ENCODE peak calls at places on chromosomes 13 and 19, in six cellular contexts. J is IMR-90, E is heart left ventricle, D is tibial nerve, W is stomach, L is Peyer's patch. I is an unnamed sample.

GRCh38 chr13:40170091-40170490 is 496.4 kb downstream of the FOXO1 start:
- DNase-seq in J (no peak), E (no peak), D (no peak), W (no peak), L (no peak), I (no peak)

GRCh38 chr19:18053571-18054219 is 33.0 kb downstream of the IL12RB1 start:
- DNase-seq in J (peak; percentile 81), E (no peak), D (no peak), W (no peak), L (no peak), I (no peak)

GRCh38 chr13:45086484-45086883 is 33.8 kb upstream of the GTF2F2 start:
- DNase-seq in J (peak; percentile 55), E (no peak), D (no peak), W (no peak), L (no peak), I (no peak)

GRCh38 chr19:11560404-11560988 is 1.5 kb upstream of the ELOF1 start:
- DNase-seq in J (peak; percentile 84), E (no peak), D (no peak), W (peak; percentile 41), L (no peak), I (peak; percentile 56)

GRCh38 chr13:93535256-93535655 is 308.6 kb downstream of the GPC6 start:
- DNase-seq in J (peak; percentile 76), E (no peak), D (no peak), W (no peak), L (no peak), I (no peak)

GRCh38 chr19:58367698-58368454 is 5.3 kb upstream of the ZNF497 start:
- DNase-seq in J (no peak), E (no peak), D (no peak), W (no peak), L (no peak), I (peak; percentile 37)

GRCh38 chr13:77028202-77028601 is 1.2 kb upstream of the FBXL3 start:
- DNase-seq in J (no peak), E (peak; percentile 57), D (no peak), W (no peak), L (no peak), I (peak; percentile 71)

GRCh38 chr13:74288361-74288911 is 154.2 kb upstream of the KLF12 start:
- DNase-seq in J (no peak), E (peak; percentile 51), D (no peak), W (peak; percentile 33), L (peak; percentile 62), I (no peak)

GRCh38 chr13:80083516-80084085 is 257.3 kb downstream of the SPRY2 start:
- DNase-seq in J (peak; percentile 5), E (no peak), D (no peak), W (no peak), L (no peak), I (no peak)

GRCh38 chr19:35596366-35596999 is 10.5 kb downstream of the PMIS2 start:
- DNase-seq in J (no peak), E (no peak), D (no peak), W (no peak), L (no peak), I (peak; percentile 70)

GRCh38 chr19:32307591-32307990 is 37.8 kb upstream of the ZNF507 start:
- DNase-seq in J (no peak), E (no peak), D (no peak), W (no peak), L (no peak), I (no peak)

GRCh38 chr19:12484011-12484370 is 625 bp downstream of the ZNF709 start:
- DNase-seq in J (peak; percentile 6), E (no peak), D (no peak), W (no peak), L (no peak), I (no peak)

GRCh38 chr13:34913040-34913439 is 29.0 kb upstream of the NBEA start:
- DNase-seq in J (no peak), E (no peak), D (no peak), W (no peak), L (no peak), I (no peak)

GRCh38 chr19:7641288-7642276 is 4.7 kb downstream of the STXBP2 start:
- DNase-seq in J (no peak), E (no peak), D (no peak), W (no peak), L (no peak), I (no peak)

GRCh38 chr19:7640803-7641202 is 3.9 kb downstream of the STXBP2 start:
- DNase-seq in J (no peak), E (no peak), D (no peak), W (no peak), L (no peak), I (no peak)

GRCh38 chr19:7638802-7639465 is 2.0 kb downstream of the STXBP2 start:
- DNase-seq in J (no peak), E (no peak), D (no peak), W (no peak), L (no peak), I (no peak)

GRCh38 chr19:7637374-7638256 is 705 bp downstream of the STXBP2 start:
- DNase-seq in J (no peak), E (peak; percentile 56), D (no peak), W (peak; percentile 73), L (peak; percentile 72), I (peak; percentile 78)

DNA sequence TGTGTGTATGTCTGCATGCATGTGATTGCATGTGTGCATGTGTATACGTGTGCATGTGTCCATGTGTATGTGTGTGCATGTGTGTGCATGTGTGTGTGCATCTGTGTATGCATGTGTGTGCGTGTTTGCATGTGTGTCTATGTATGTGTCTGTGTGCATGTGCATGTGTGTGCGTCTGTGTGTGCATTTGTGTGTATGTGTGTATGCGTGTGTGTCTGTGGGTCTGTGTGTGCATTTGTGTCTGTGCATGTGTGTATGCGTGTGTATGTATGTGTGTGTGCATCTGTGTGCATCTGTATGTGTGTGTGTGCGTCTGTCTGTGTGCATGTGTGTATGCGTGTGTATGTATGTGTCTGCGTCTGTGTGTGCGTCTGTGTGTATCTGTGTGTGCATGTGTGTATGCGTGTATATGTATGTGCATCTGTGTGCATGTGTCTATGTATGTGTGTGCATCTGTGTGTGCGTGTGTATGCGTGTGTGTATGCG is 3.0 kb downstream of the STXBP2 start:
- DNase-seq in J (no peak), E (no peak), D (no peak), W (no peak), L (no peak), I (no peak)
- TF ChIP-seq POLR2A in J (no peak), E (no peak), D (no peak), W (no peak), L (no peak), I (no peak)

GRCh38 chr19:29667941-29668340 is 2.7 kb downstream of the PLEKHF1 start:
- DNase-seq in J (no peak), E (no peak), D (no peak), W (peak; percentile 59), L (no peak), I (no peak)
- H3K4me1 ChIP-seq in J (peaks cover 25% of the 10 kb centered on the region), E (peaks cover 29% of the 10 kb centered on the region), D (peaks cover 86% of the 10 kb centered on the region), W (peaks cover 95% of the 10 kb centered on the region), L (peaks cover 43% of the 10 kb centered on the region), I (peaks cover 49% of the 10 kb centered on the region)

GRCh38 chr19:55048446-55048845 is 10.4 kb upstream of the GP6 start:
- DNase-seq in J (no peak), E (no peak), D (no peak), W (no peak), L (no peak), I (no peak)
- H3K36me3 ChIP-seq in J (peaks cover 41% of the 10 kb centered on the region), E (peaks cover 80% of the 10 kb centered on the region), D (peaks cover 32% of the 10 kb centered on the region), W (peaks cover 100% of the 10 kb centered on the region), L (peaks cover 76% of the 10 kb centered on the region), I (no peaks in the 10 kb centered on the region)

GRCh38 chr19:33520048-33520643 is 1.4 kb downstream of the PEPD start:
- DNase-seq in J (no peak), E (no peak), D (no peak), W (no peak), L (peak; percentile 67), I (no peak)

GRCh38 chr19:33520844-33521479 is 629 bp downstream of the PEPD start:
- DNase-seq in J (no peak), E (no peak), D (no peak), W (no peak), L (peak; percentile 80), I (no peak)

GRCh38 chr19:33519416-33519815 is 2.2 kb downstream of the PEPD start:
- DNase-seq in J (no peak), E (no peak), D (no peak), W (no peak), L (no peak), I (no peak)

GRCh38 chr19:33522371-33522662 is 726 bp upstream of the PEPD start:
- DNase-seq in J (no peak), E (no peak), D (no peak), W (no peak), L (no peak), I (no peak)

GRCh38 chr19:33521480-33522370 is at the start of gene PEPD:
- DNase-seq in J (peak; percentile 82), E (peak; percentile 91), D (peak; percentile 87), W (peak; percentile 90), L (peak; percentile 96), I (peak; percentile 95)
- TF ChIP-seq POLR2A in J (peak; percentile 85), E (peak; percentile 84), D (peak; percentile 60), W (no peak), L (peak; percentile 83), I (no peak)